ENCODE peak calls at places on chromosomes 16 and 17, in eight cellular contexts. Q is amygdala; M is AG20443; U is T follicular helper cell; D is NCI-H1436; G is pulmonary artery endothelial cell; Y is activated CD4-positive, CD25-positive, alpha-beta regulatory T cell; N is stimulated activated naive CD4-positive, alpha-beta T cell treated with Interleukin-2 at 50 U/mL for 16 hours. H is an unnamed sample.

GRCh38 chr16:79463839-79464238 is 136.7 kb downstream of the MAF start:
- DNase-seq in N (no peak), Q (no peak), U (no peak), M (no peak), Y (no peak), D (no peak), G (no peak), H (no peak)

GRCh38 chr17:7858487-7858832 is 657 bp downstream of the CYB5D1 start:
- DNase-seq in Y (no peak), Q (no peak), D (peak), U (no peak), G (no peak), M (peak), N (peak), H (no peak)

GRCh38 chr16:52976539-52977167 is 76.0 kb downstream of the CHD9NB start:
- DNase-seq in Y (no peak), M (peak), U (no peak), Q (no peak), G (no peak), N (no peak), D (no peak), H (no peak)

GRCh38 chr16:87172632-87173031 is 144.6 kb downstream of the C16orf95 start:
- DNase-seq in M (no peak), Q (no peak), N (no peak), Y (no peak), U (no peak), D (no peak), G (no peak), H (no peak)

GRCh38 chr17:8555062-8555461 is 75.5 kb downstream of the MYH10 start:
- DNase-seq in U (no peak), Q (no peak), Y (no peak), D (no peak), N (no peak), G (no peak), M (no peak), H (no peak)

GRCh38 chr17:60248618-60249516 is 99.1 kb downstream of the CA4 start:
- DNase-seq in Y (no peak), D (no peak), M (peak), Q (no peak), N (no peak), G (no peak), U (no peak), H (no peak)

GRCh38 chr16:68013440-68013839 is 2.3 kb downstream of the DPEP2NB start:
- DNase-seq in D (no peak), N (no peak), M (no peak), G (no peak), Q (no peak), Y (no peak), U (no peak), H (no peak)

GRCh38 chr16:2317231-2318020 is 23.1 kb downstream of the ABCA3 start:
- DNase-seq in N (no peak), Q (no peak), M (no peak), Y (no peak), U (no peak), G (no peak), D (no peak), H (no peak)

GRCh38 chr17:21357696-21358095 is 18.5 kb upstream of the KCNJ12 start:
- DNase-seq in Y (no peak), N (no peak), D (no peak), U (no peak), G (no peak), Q (no peak), M (no peak), H (no peak)

GRCh38 chr16:89193021-89193575 is 7.2 kb downstream of the SLC22A31 start:
- DNase-seq in Y (no peak), G (peak), D (no peak), Q (no peak), U (no peak), M (peak), N (peak), H (no peak)

GRCh38 chr16:28090646-28091377 is 27.3 kb upstream of the GSG1L start:
- DNase-seq in Y (no peak), G (no peak), D (no peak), U (no peak), N (no peak), M (peak), Q (no peak), H (no peak)

GRCh38 chr17:17027442-17028058 is 14.7 kb upstream of the MPRIP start:
- DNase-seq in U (no peak), M (no peak), Q (no peak), G (no peak), D (no peak), N (no peak), Y (no peak), H (no peak)

GRCh38 chr17:47823519-47823918 is 1.9 kb upstream of the OSBPL7 start:
- DNase-seq in G (no peak), M (no peak), N (no peak), Q (no peak), D (no peak), Y (no peak), U (no peak), H (no peak)

GRCh38 chr17:41844971-41845370 is 7.3 kb downstream of the KLHL10 start:
- DNase-seq in N (no peak), Q (no peak), M (no peak), U (no peak), Y (no peak), D (no peak), G (no peak), H (no peak)

GRCh38 chr17:14211778-14212177 is 24.9 kb downstream of the CDRT15 start:
- DNase-seq in Q (no peak), G (no peak), N (peak), D (no peak), U (no peak), M (peak), Y (no peak), H (no peak)

GRCh38 chr16:67541391-67542263 is 13.0 kb downstream of the RIPOR1 start:
- DNase-seq in G (no peak), D (no peak), Y (no peak), Q (no peak), M (no peak), U (no peak), N (no peak), H (no peak)

GRCh38 chr17:73831699-73832098 is 187.5 kb upstream of the SDK2 start:
- DNase-seq in D (no peak), Y (no peak), U (no peak), M (no peak), Q (no peak), G (no peak), N (no peak), H (no peak)

GRCh38 chr17:32481193-32481592 is 5.6 kb upstream of the CDK5R1 start:
- DNase-seq in G (no peak), D (no peak), N (no peak), Q (no peak), M (no peak), U (no peak), Y (no peak), H (no peak)